ENCODE peak calls at places on chromosome 21, in ten cellular contexts. One of them, this sample, is unnamed.

GRCh38 chr21:46226146-46226545 is 2.4 kb downstream of the LSS start:
- DNase-seq in right atrium auricular region: no peak
- DNase-seq in body of pancreas: no peak
- DNase-seq in CD4-positive, alpha-beta T cell: no peak
- DNase-seq in HFF-Myc: no peak
- DNase-seq in thoracic aorta: no peak
- DNase-seq in WTC11: no peak
- DNase-seq in fibroblast of the aortic adventitia: peak; percentile 29
- DNase-seq in endothelial cell: no peak
- DNase-seq in psoas muscle: no peak
- DNase-seq in this sample: no peak

GRCh38 chr21:25507522-25507921 is 99.8 kb downstream of the MRPL39 start:
- DNase-seq in right atrium auricular region: no peak
- DNase-seq in body of pancreas: no peak
- DNase-seq in CD4-positive, alpha-beta T cell: no peak
- DNase-seq in HFF-Myc: no peak
- DNase-seq in thoracic aorta: no peak
- DNase-seq in WTC11: no peak
- DNase-seq in fibroblast of the aortic adventitia: no peak
- DNase-seq in endothelial cell: no peak
- DNase-seq in psoas muscle: no peak
- DNase-seq in this sample: no peak

GRCh38 chr21:34200288-34200905 is 127.0 kb downstream of the MRPS6 start:
- DNase-seq in right atrium auricular region: no peak
- DNase-seq in body of pancreas: no peak
- DNase-seq in CD4-positive, alpha-beta T cell: no peak
- DNase-seq in HFF-Myc: no peak
- DNase-seq in thoracic aorta: no peak
- DNase-seq in WTC11: no peak
- DNase-seq in fibroblast of the aortic adventitia: no peak
- DNase-seq in endothelial cell: no peak
- DNase-seq in psoas muscle: no peak
- DNase-seq in this sample: no peak

GRCh38 chr21:31426235-31426797 is 82.3 kb upstream of the TIAM1 start:
- DNase-seq in right atrium auricular region: no peak
- DNase-seq in body of pancreas: no peak
- DNase-seq in CD4-positive, alpha-beta T cell: no peak
- DNase-seq in HFF-Myc: no peak
- DNase-seq in thoracic aorta: no peak
- DNase-seq in WTC11: no peak
- DNase-seq in fibroblast of the aortic adventitia: no peak
- DNase-seq in endothelial cell: no peak
- DNase-seq in psoas muscle: no peak
- DNase-seq in this sample: no peak

GRCh38 chr21:35811115-35811806 is 249.1 kb downstream of the SETD4 start:
- DNase-seq in right atrium auricular region: no peak
- DNase-seq in body of pancreas: no peak
- DNase-seq in CD4-positive, alpha-beta T cell: no peak
- DNase-seq in HFF-Myc: no peak
- DNase-seq in thoracic aorta: no peak
- DNase-seq in WTC11: peak; percentile 38
- DNase-seq in fibroblast of the aortic adventitia: no peak
- DNase-seq in endothelial cell: no peak
- DNase-seq in psoas muscle: no peak
- DNase-seq in this sample: no peak

GRCh38 chr21:46181953-46182547 is 2.2 kb downstream of the SPATC1L start:
- DNase-seq in right atrium auricular region: peak; percentile 57
- DNase-seq in body of pancreas: no peak
- DNase-seq in CD4-positive, alpha-beta T cell: no peak
- DNase-seq in HFF-Myc: no peak
- DNase-seq in thoracic aorta: no peak
- DNase-seq in WTC11: no peak
- DNase-seq in fibroblast of the aortic adventitia: no peak
- DNase-seq in endothelial cell: no peak
- DNase-seq in psoas muscle: no peak
- DNase-seq in this sample: no peak

GRCh38 chr21:25626752-25627151 is 12.3 kb upstream of the JAM2 start:
- DNase-seq in right atrium auricular region: no peak
- DNase-seq in body of pancreas: peak; percentile 16
- DNase-seq in CD4-positive, alpha-beta T cell: no peak
- DNase-seq in HFF-Myc: no peak
- DNase-seq in thoracic aorta: no peak
- DNase-seq in WTC11: no peak
- DNase-seq in fibroblast of the aortic adventitia: no peak
- DNase-seq in endothelial cell: no peak
- DNase-seq in psoas muscle: peak; percentile 20
- DNase-seq in this sample: no peak

GRCh38 chr21:20661745-20662470 is 336.3 kb upstream of the NCAM2 start:
- DNase-seq in right atrium auricular region: no peak
- DNase-seq in body of pancreas: no peak
- DNase-seq in CD4-positive, alpha-beta T cell: no peak
- DNase-seq in HFF-Myc: no peak
- DNase-seq in thoracic aorta: no peak
- DNase-seq in WTC11: no peak
- DNase-seq in fibroblast of the aortic adventitia: no peak
- DNase-seq in endothelial cell: no peak
- DNase-seq in psoas muscle: no peak
- DNase-seq in this sample: no peak

GRCh38 chr21:35344582-35344981 is 295.5 kb upstream of the RUNX1 start:
- DNase-seq in right atrium auricular region: no peak
- DNase-seq in body of pancreas: no peak
- DNase-seq in CD4-positive, alpha-beta T cell: no peak
- DNase-seq in HFF-Myc: no peak
- DNase-seq in thoracic aorta: no peak
- DNase-seq in WTC11: no peak
- DNase-seq in fibroblast of the aortic adventitia: no peak
- DNase-seq in endothelial cell: no peak
- DNase-seq in psoas muscle: no peak
- DNase-seq in this sample: no peak

GRCh38 chr21:33028271-33028670 is 2.5 kb downstream of the OLIG2 start:
- DNase-seq in right atrium auricular region: no peak
- DNase-seq in body of pancreas: no peak
- DNase-seq in CD4-positive, alpha-beta T cell: no peak
- DNase-seq in HFF-Myc: no peak
- DNase-seq in thoracic aorta: no peak
- DNase-seq in WTC11: no peak
- DNase-seq in fibroblast of the aortic adventitia: no peak
- DNase-seq in endothelial cell: no peak
- DNase-seq in psoas muscle: no peak
- DNase-seq in this sample: no peak

GRCh38 chr21:33029512-33029921 is 3.8 kb downstream of the OLIG2 start:
- DNase-seq in right atrium auricular region: no peak
- DNase-seq in body of pancreas: no peak
- DNase-seq in CD4-positive, alpha-beta T cell: no peak
- DNase-seq in HFF-Myc: no peak
- DNase-seq in thoracic aorta: no peak
- DNase-seq in WTC11: peak; percentile 44
- DNase-seq in fibroblast of the aortic adventitia: no peak
- DNase-seq in endothelial cell: no peak
- DNase-seq in psoas muscle: no peak
- DNase-seq in this sample: no peak

GRCh38 chr21:33027401-33028185 is 1.9 kb downstream of the OLIG2 start:
- DNase-seq in right atrium auricular region: no peak
- DNase-seq in body of pancreas: no peak
- DNase-seq in CD4-positive, alpha-beta T cell: no peak
- DNase-seq in HFF-Myc: no peak
- DNase-seq in thoracic aorta: no peak
- DNase-seq in WTC11: peak; percentile 44
- DNase-seq in fibroblast of the aortic adventitia: no peak
- DNase-seq in endothelial cell: no peak
- DNase-seq in psoas muscle: no peak
- DNase-seq in this sample: no peak

GRCh38 chr21:33029975-33030461 is 4.3 kb downstream of the OLIG2 start:
- DNase-seq in right atrium auricular region: no peak
- DNase-seq in body of pancreas: no peak
- DNase-seq in CD4-positive, alpha-beta T cell: no peak
- DNase-seq in HFF-Myc: no peak
- DNase-seq in thoracic aorta: no peak
- DNase-seq in WTC11: no peak
- DNase-seq in fibroblast of the aortic adventitia: no peak
- DNase-seq in endothelial cell: no peak
- DNase-seq in psoas muscle: no peak
- DNase-seq in this sample: no peak

DNA sequence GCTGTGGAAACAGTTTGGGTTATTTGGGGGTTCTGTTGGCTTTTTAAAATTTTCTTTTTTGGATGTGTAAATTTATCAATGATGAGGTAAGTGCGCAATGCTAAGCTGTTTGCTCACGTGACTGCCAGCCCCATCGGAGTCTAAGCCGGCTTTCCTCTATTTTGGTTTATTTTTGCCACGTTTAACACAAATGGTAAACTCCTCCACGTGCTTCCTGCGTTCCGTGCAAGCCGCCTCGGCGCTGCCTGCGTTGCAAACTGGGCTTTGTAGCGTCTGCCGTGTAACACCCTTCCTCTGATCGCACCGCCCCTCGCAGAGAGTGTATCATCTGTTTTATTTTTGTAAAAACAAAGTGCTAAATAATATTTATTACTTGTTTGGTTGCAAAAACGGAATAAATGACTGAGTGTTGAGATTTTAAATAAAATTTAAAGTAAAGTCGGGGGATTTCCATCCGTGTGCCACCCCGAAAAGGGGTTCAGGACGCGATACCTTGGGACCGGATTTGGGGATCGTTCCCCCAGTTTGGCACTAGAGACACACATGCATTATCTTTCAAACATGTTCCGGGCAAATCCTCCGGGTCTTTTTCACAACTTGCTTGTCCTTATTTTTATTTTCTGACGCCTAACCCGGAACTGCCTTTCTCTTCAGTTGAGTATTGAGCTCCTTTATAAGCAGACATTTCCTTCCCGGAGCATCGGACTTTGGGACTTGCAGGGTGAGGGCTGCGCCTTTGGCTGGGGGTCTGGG is 3.2 kb downstream of the OLIG2 start:
- DNase-seq in right atrium auricular region: no peak
- DNase-seq in body of pancreas: no peak
- DNase-seq in CD4-positive, alpha-beta T cell: no peak
- DNase-seq in HFF-Myc: no peak
- DNase-seq in thoracic aorta: no peak
- DNase-seq in WTC11: no peak
- DNase-seq in fibroblast of the aortic adventitia: peak; percentile 18
- DNase-seq in endothelial cell: no peak
- DNase-seq in psoas muscle: no peak
- DNase-seq in this sample: no peak
- TF ChIP-seq CTCF in right atrium auricular region: no peak
- TF ChIP-seq CTCF in body of pancreas: no peak
- TF ChIP-seq CTCF in CD4-positive, alpha-beta T cell: no peak
- TF ChIP-seq CTCF in HFF-Myc: no peak
- TF ChIP-seq CTCF in thoracic aorta: no peak
- TF ChIP-seq CTCF in WTC11: no peak
- TF ChIP-seq CTCF in fibroblast of the aortic adventitia: no peak
- TF ChIP-seq CTCF in endothelial cell: no peak
- TF ChIP-seq CTCF in psoas muscle: no peak
- TF ChIP-seq CTCF in this sample: no peak

GRCh38 chr21:16075594-16076282 is 346.0 kb downstream of the USP25 start:
- DNase-seq in right atrium auricular region: no peak
- DNase-seq in body of pancreas: no peak
- DNase-seq in CD4-positive, alpha-beta T cell: no peak
- DNase-seq in HFF-Myc: no peak
- DNase-seq in thoracic aorta: no peak
- DNase-seq in WTC11: no peak
- DNase-seq in fibroblast of the aortic adventitia: no peak
- DNase-seq in endothelial cell: no peak
- DNase-seq in psoas muscle: no peak
- DNase-seq in this sample: no peak
- TF ChIP-seq CTCF in right atrium auricular region: no peak
- TF ChIP-seq CTCF in body of pancreas: no peak
- TF ChIP-seq CTCF in CD4-positive, alpha-beta T cell: no peak
- TF ChIP-seq CTCF in HFF-Myc: no peak
- TF ChIP-seq CTCF in thoracic aorta: no peak
- TF ChIP-seq CTCF in WTC11: no peak
- TF ChIP-seq CTCF in fibroblast of the aortic adventitia: no peak
- TF ChIP-seq CTCF in endothelial cell: no peak
- TF ChIP-seq CTCF in psoas muscle: no peak
- TF ChIP-seq CTCF in this sample: no peak

DNA sequence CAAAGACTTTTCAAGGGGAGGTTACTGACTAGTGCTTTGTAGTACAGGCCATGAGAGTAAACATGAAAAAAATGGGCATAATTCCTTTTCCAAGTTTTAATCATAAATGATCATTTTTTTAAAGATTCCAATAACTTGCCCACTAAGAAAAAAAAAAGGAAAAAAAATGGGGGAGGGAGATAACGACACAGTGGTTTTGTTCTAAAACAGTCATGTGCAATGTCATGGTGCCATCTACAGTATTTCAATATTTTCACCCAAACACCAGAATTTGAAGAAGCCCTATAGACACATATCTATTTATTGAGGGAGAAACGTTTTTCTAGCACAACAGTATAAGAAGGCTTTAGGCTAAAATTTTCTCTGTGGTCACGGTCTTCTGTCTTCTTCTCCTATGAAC is 250.2 kb downstream of the LTN1 start:
- DNase-seq in right atrium auricular region: no peak
- DNase-seq in body of pancreas: no peak
- DNase-seq in CD4-positive, alpha-beta T cell: no peak
- DNase-seq in HFF-Myc: no peak
- DNase-seq in thoracic aorta: no peak
- DNase-seq in WTC11: no peak
- DNase-seq in fibroblast of the aortic adventitia: peak; percentile 93
- DNase-seq in endothelial cell: no peak
- DNase-seq in psoas muscle: no peak
- DNase-seq in this sample: no peak
- TF ChIP-seq CTCF in right atrium auricular region: peak; percentile 48
- TF ChIP-seq CTCF in body of pancreas: no peak
- TF ChIP-seq CTCF in CD4-positive, alpha-beta T cell: no peak
- TF ChIP-seq CTCF in HFF-Myc: peak; percentile 21
- TF ChIP-seq CTCF in thoracic aorta: no peak
- TF ChIP-seq CTCF in WTC11: no peak
- TF ChIP-seq CTCF in fibroblast of the aortic adventitia: peak; percentile 38
- TF ChIP-seq CTCF in endothelial cell: no peak
- TF ChIP-seq CTCF in psoas muscle: peak; percentile 14
- TF ChIP-seq CTCF in this sample: no peak

DNA sequence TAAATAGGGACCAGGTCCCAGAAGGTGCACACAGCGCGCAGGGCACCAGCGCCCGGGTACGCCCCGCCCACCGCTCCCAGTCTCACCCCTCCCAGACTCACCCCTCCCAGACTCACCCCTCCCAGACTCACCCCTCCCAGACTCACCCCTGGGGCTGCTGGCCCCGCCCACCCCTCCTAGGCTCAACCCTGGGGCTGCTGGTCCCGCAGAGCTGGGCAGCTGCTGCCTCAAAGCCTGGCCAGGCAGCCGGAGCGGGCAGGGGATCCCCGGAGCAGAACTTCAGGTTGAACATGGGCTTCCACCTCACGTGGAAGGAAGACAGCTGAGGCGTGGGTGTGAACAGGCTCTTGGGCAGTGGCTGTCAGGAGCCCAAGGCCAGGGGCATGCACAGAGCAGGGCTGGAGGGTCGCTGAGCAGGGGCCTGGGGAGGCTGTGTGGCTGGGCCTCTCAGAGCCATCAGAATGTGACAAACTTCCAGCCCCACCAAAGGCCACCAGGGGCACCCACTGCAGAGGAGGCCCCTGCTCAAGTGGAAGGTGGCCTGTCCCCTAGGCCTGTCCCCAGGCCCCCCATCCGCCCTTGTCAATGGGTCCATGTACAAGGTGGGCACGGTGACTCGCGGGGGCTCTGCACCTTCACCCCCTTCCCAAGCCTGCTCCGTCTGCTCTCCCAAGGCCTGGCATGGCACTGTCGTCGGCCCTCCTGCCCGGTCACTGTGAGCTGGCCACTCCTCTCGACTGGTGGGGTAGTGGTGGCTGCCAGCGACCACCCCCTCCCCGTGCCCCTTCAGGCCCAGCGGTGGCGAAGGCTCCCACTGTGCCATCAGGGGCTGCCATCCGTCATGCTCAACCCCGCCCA is 20.4 kb upstream of the SUMO3 start:
- DNase-seq in right atrium auricular region: no peak
- DNase-seq in body of pancreas: no peak
- DNase-seq in CD4-positive, alpha-beta T cell: no peak
- DNase-seq in HFF-Myc: no peak
- DNase-seq in thoracic aorta: no peak
- DNase-seq in WTC11: no peak
- DNase-seq in fibroblast of the aortic adventitia: no peak
- DNase-seq in endothelial cell: no peak
- DNase-seq in psoas muscle: no peak
- DNase-seq in this sample: no peak
- TF ChIP-seq CTCF in right atrium auricular region: no peak
- TF ChIP-seq CTCF in body of pancreas: no peak
- TF ChIP-seq CTCF in CD4-positive, alpha-beta T cell: no peak
- TF ChIP-seq CTCF in HFF-Myc: no peak
- TF ChIP-seq CTCF in thoracic aorta: no peak
- TF ChIP-seq CTCF in WTC11: no peak
- TF ChIP-seq CTCF in fibroblast of the aortic adventitia: no peak
- TF ChIP-seq CTCF in endothelial cell: no peak
- TF ChIP-seq CTCF in psoas muscle: no peak
- TF ChIP-seq CTCF in this sample: no peak